ENCODE peak calls at places on chromosomes 1 and 21, in nine cellular contexts. E, V, J, L, K, I, M, O and Q are unnamed samples.

GRCh38 chr1:223887724-223888428 is 42.1 kb upstream of the TP53BP2 start:
- DNase-seq in E (peak), V (no peak), J (peak), L (no peak), K (peak), I (no peak), M (peak), O (peak), Q (peak)

GRCh38 chr21:17612023-17612564 is 607 bp downstream of the BTG3 start:
- DNase-seq in E (peak), V (peak), J (peak), L (peak), K (peak), I (no peak), M (no peak), O (peak), Q (no peak)

GRCh38 chr1:59557549-59557885 is 257.2 kb upstream of the HOOK1 start:
- DNase-seq in E (no peak), V (no peak), J (no peak), L (no peak), K (no peak), I (no peak), M (no peak), O (no peak), Q (no peak)

GRCh38 chr21:45575304-45575992 is 33.2 kb upstream of the SLC19A1 start:
- DNase-seq in E (peak), V (no peak), J (no peak), L (no peak), K (no peak), I (no peak), M (no peak), O (no peak), Q (no peak)

GRCh38 chr1:222288056-222288455 is 259.8 kb downstream of the HHIPL2 start:
- DNase-seq in E (no peak), V (no peak), J (no peak), L (no peak), K (no peak), I (no peak), M (no peak), O (no peak), Q (no peak)

GRCh38 chr1:2212542-2213491 is 15.3 kb upstream of the SKI start:
- DNase-seq in E (peak), V (peak), J (no peak), L (peak), K (peak), I (peak), M (peak), O (peak), Q (peak)

GRCh38 chr1:223496883-223497282 is 103.7 kb downstream of the CCDC185 start:
- DNase-seq in E (no peak), V (no peak), J (peak), L (no peak), K (no peak), I (no peak), M (no peak), O (no peak), Q (no peak)

GRCh38 chr1:145956776-145957442 is 908 bp downstream of the LIX1L start:
- DNase-seq in E (no peak), V (no peak), J (peak), L (no peak), K (peak), I (no peak), M (no peak), O (peak), Q (no peak)

GRCh38 chr1:166944186-166944967 is 31.0 kb downstream of the ILDR2 start:
- DNase-seq in E (no peak), V (no peak), J (no peak), L (no peak), K (no peak), I (no peak), M (peak), O (no peak), Q (no peak)

GRCh38 chr21:21750124-21750825 is 752.1 kb downstream of the NCAM2 start:
- DNase-seq in E (no peak), V (no peak), J (no peak), L (no peak), K (no peak), I (no peak), M (no peak), O (no peak), Q (no peak)

GRCh38 chr1:220962031-220962751 is 82.9 kb downstream of the HLX start:
- DNase-seq in E (no peak), V (no peak), J (no peak), L (no peak), K (no peak), I (no peak), M (peak), O (no peak), Q (peak)

GRCh38 chr1:19762175-19762779 is 37.4 kb downstream of the TMCO4 start:
- DNase-seq in E (peak), V (peak), J (peak), L (no peak), K (no peak), I (peak), M (no peak), O (peak), Q (no peak)

GRCh38 chr1:18962121-18962721 is 5.7 kb upstream of the IFFO2 start:
- DNase-seq in E (no peak), V (no peak), J (no peak), L (no peak), K (no peak), I (no peak), M (no peak), O (no peak), Q (no peak)

GRCh38 chr1:63124666-63125191 is 197.6 kb upstream of the FOXD3 start:
- DNase-seq in E (no peak), V (no peak), J (no peak), L (no peak), K (no peak), I (peak), M (peak), O (no peak), Q (peak)

GRCh38 chr21:46515109-46515508 is 56.4 kb downstream of the DIP2A start:
- DNase-seq in E (peak), V (no peak), J (peak), L (no peak), K (peak), I (no peak), M (no peak), O (peak), Q (no peak)

GRCh38 chr1:35594005-35594760 is 21.1 kb downstream of the TFAP2E start:
- DNase-seq in E (no peak), V (no peak), J (no peak), L (no peak), K (no peak), I (no peak), M (no peak), O (no peak), Q (no peak)

GRCh38 chr1:205756552-205756951 is 6.6 kb upstream of the NUCKS1 start:
- DNase-seq in E (no peak), V (no peak), J (no peak), L (no peak), K (no peak), I (no peak), M (no peak), O (no peak), Q (no peak)

DNA sequence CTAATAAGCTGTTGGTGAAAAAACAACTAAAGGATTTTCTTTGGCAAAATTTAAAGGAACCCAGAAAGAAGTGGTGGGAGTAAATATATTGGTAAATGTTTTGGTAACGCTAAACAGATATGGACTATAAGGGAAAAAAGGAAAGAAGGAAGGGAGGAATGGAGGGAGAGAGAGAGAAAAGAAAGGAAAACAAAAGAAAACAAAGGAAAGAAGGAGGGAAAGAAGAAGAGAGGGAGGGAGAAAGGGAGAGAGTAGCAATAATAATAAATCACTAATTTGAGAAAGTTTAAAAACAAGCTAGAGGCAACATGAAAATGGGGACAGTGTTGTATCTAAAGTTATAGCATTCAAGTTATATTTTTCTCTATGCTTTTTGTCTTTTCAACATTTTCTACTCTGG is 43.6 kb upstream of the RCOR3 start:
- DNase-seq in E (no peak), V (no peak), J (no peak), L (no peak), K (no peak), I (no peak), M (no peak), O (no peak), Q (no peak)
- TF ChIP-seq CTCF in E (no peak), V (no peak), J (no peak), L (no peak), K (no peak), I (no peak), M (no peak), O (no peak), Q (no peak)

GRCh38 chr1:152954436-152954835 is 7.4 kb downstream of the SPRR5 start:
- DNase-seq in E (no peak), V (no peak), J (no peak), L (no peak), K (no peak), I (no peak), M (no peak), O (peak), Q (no peak)

GRCh38 chr1:152959273-152959672 is 11.2 kb upstream of the SPRR4 start:
- DNase-seq in E (no peak), V (no peak), J (no peak), L (no peak), K (no peak), I (no peak), M (no peak), O (no peak), Q (no peak)

GRCh38 chr1:152957561-152957960 is 10.6 kb downstream of the SPRR5 start:
- DNase-seq in E (no peak), V (no peak), J (no peak), L (no peak), K (no peak), I (no peak), M (no peak), O (no peak), Q (no peak)

GRCh38 chr1:152951711-152952110 is 4.7 kb downstream of the SPRR5 start:
- DNase-seq in E (no peak), V (no peak), J (no peak), L (no peak), K (no peak), I (no peak), M (no peak), O (no peak), Q (no peak)

GRCh38 chr1:152953761-152954160 is 6.8 kb downstream of the SPRR5 start:
- DNase-seq in E (no peak), V (no peak), J (no peak), L (no peak), K (no peak), I (no peak), M (no peak), O (no peak), Q (no peak)
- TF ChIP-seq CTCF in E (no peak), V (no peak), J (no peak), L (no peak), K (no peak), I (no peak), M (no peak), O (no peak), Q (no peak)

GRCh38 chr1:31296486-31297272 is at the start of the genes SNRNP40 and ZCCHC17:
- DNase-seq in E (peak), V (peak), J (peak), L (peak), K (peak), I (peak), M (peak), O (peak), Q (peak)
- TF ChIP-seq CTCF in E (no peak), V (no peak), J (peak), L (no peak), K (no peak), I (peak), M (no peak), O (no peak), Q (peak)

GRCh38 chr21:14388282-14388681 is 5.3 kb upstream of the HSPA13 start:
- DNase-seq in E (no peak), V (no peak), J (no peak), L (no peak), K (no peak), I (no peak), M (no peak), O (no peak), Q (no peak)
- TF ChIP-seq CTCF in E (no peak), V (no peak), J (no peak), L (no peak), K (no peak), I (no peak), M (no peak), O (no peak), Q (no peak)